ENCODE peak calls at places on chromosomes 12 and 14, in nine cellular contexts. V is psoas muscle; G is Panc1; Q is CD8-positive, alpha-beta T cell; C is body of pancreas; U is foreskin keratinocyte; F is pancreas; Y is DND-41; J is right lobe of liver. H is an unnamed sample.
A peak's percentile ranks its signal among the peaks of the same experiment; 100 is the strongest.

GRCh38 chr14:23602181-23603095 is 23.8 kb upstream of the JPH4 start:
- ATAC-seq in V (no peak), G (no peak), Q (no peak), C (peak; percentile 74), U (no peak), F (peak; percentile 74), Y (no peak), J (no peak), H (no peak)

GRCh38 chr14:42508209-42508946 is 901.7 kb downstream of the LRFN5 start:
- ATAC-seq in V (no peak), G (no peak), Q (no peak), C (no peak), U (no peak), F (no peak), Y (no peak), J (no peak), H (no peak)

GRCh38 chr12:29304388-29304787 is 76.6 kb downstream of the ERGIC2 start:
- ATAC-seq in V (no peak), G (no peak), Q (no peak), C (no peak), U (no peak), F (no peak), Y (no peak), J (no peak), H (no peak)

GRCh38 chr14:58740584-58740983 is 102.8 kb downstream of the DACT1 start:
- ATAC-seq in V (no peak), G (no peak), Q (no peak), C (no peak), U (no peak), F (no peak), Y (no peak), J (no peak), H (no peak)

GRCh38 chr14:34053666-34054065 is 102.8 kb upstream of the EGLN3 start:
- ATAC-seq in V (peak; percentile 66), G (no peak), Q (no peak), C (peak; percentile 35), U (no peak), F (no peak), Y (no peak), J (peak; percentile 34), H (peak; percentile 87)

GRCh38 chr12:72432037-72432604 is 160.0 kb downstream of the TRHDE start:
- ATAC-seq in V (no peak), G (no peak), Q (no peak), C (peak; percentile 88), U (no peak), F (peak; percentile 84), Y (no peak), J (peak; percentile 65), H (no peak)

GRCh38 chr12:41293011-41293410 is 104.9 kb downstream of the PDZRN4 start:
- ATAC-seq in V (no peak), G (no peak), Q (no peak), C (no peak), U (peak; percentile 99), F (no peak), Y (no peak), J (no peak), H (no peak)

GRCh38 chr14:75578786-75579781 is 664 bp downstream of the FLVCR2 start:
- ATAC-seq in V (peak; percentile 67), G (peak; percentile 76), Q (peak; percentile 27), C (peak; percentile 47), U (no peak), F (peak; percentile 41), Y (no peak), J (peak; percentile 32), H (peak; percentile 65)

GRCh38 chr12:4434721-4435425 is 10.7 kb downstream of the FGF6 start:
- ATAC-seq in V (no peak), G (no peak), Q (no peak), C (no peak), U (no peak), F (no peak), Y (peak; percentile 81), J (no peak), H (no peak)

GRCh38 chr14:71856199-71856919 is 75.9 kb upstream of the RGS6 start:
- ATAC-seq in V (no peak), G (no peak), Q (no peak), C (no peak), U (no peak), F (no peak), Y (peak; percentile 71), J (no peak), H (no peak)

GRCh38 chr12:62865860-62866407 is 69.0 kb downstream of the PPM1H start:
- ATAC-seq in V (peak; percentile 15), G (no peak), Q (no peak), C (no peak), U (no peak), F (no peak), Y (no peak), J (no peak), H (no peak)

GRCh38 chr12:98894412-98895085 is 249.5 kb downstream of the APAF1 start:
- ATAC-seq in V (no peak), G (no peak), Q (no peak), C (no peak), U (peak; percentile 55), F (no peak), Y (no peak), J (no peak), H (no peak)

GRCh38 chr12:25959069-25959961 is 833 bp downstream of the RASSF8 start:
- ATAC-seq in V (peak; percentile 84), G (peak; percentile 67), Q (no peak), C (peak; percentile 52), U (peak; percentile 57), F (peak; percentile 39), Y (no peak), J (peak; percentile 64), H (peak; percentile 51)

GRCh38 chr14:77022219-77022852 is 6.2 kb downstream of the IRF2BPL start:
- ATAC-seq in V (no peak), G (no peak), Q (no peak), C (no peak), U (peak; percentile 11), F (no peak), Y (no peak), J (no peak), H (no peak)

GRCh38 chr14:67538501-67538900 is 5.4 kb downstream of the PLEKHH1 start:
- ATAC-seq in V (peak; percentile 64), G (no peak), Q (no peak), C (no peak), U (peak; percentile 18), F (no peak), Y (no peak), J (no peak), H (no peak)

GRCh38 chr14:89214221-89214965 is 202.6 kb downstream of the FOXN3 start:
- ATAC-seq in V (peak; percentile 93), G (peak; percentile 56), Q (no peak), C (peak; percentile 100), U (peak; percentile 69), F (peak; percentile 99), Y (no peak), J (peak; percentile 99), H (peak; percentile 71)
- H3K27ac ChIP-seq in V (no peak overlapping the region), G (no peak overlapping the region), Q (no peak overlapping the region), C (peak overlapping the region; percentile 62), U (no peak overlapping the region), F (peak overlapping the region; percentile 66), Y (no peak overlapping the region), J (no peak overlapping the region), H (no peak overlapping the region)

GRCh38 chr12:53737494-53737808 is 10.2 kb upstream of the CALCOCO1 start:
- ATAC-seq in V (no peak), G (no peak), Q (no peak), C (no peak), U (no peak), F (no peak), Y (no peak), J (no peak), H (no peak)

GRCh38 chr12:53737951-53738833 is 10.9 kb upstream of the CALCOCO1 start:
- ATAC-seq in V (no peak), G (peak; percentile 48), Q (peak; percentile 72), C (no peak), U (peak; percentile 39), F (no peak), Y (no peak), J (peak; percentile 42), H (no peak)

GRCh38 chr12:53738834-53739284 is 11.6 kb upstream of the CALCOCO1 start:
- ATAC-seq in V (no peak), G (no peak), Q (peak; percentile 56), C (no peak), U (no peak), F (no peak), Y (no peak), J (no peak), H (no peak)

GRCh38 chr12:53739285-53740129 is 12.3 kb upstream of the CALCOCO1 start:
- ATAC-seq in V (no peak), G (no peak), Q (peak; percentile 17), C (no peak), U (no peak), F (no peak), Y (no peak), J (no peak), H (no peak)

GRCh38 chr12:53740130-53740491 is 11.7 kb downstream of the CISTR start:
- ATAC-seq in V (no peak), G (no peak), Q (no peak), C (no peak), U (no peak), F (no peak), Y (no peak), J (no peak), H (no peak)
- H3K27me3 ChIP-seq in V (no peaks in the 10 kb centered on the region), G (peaks cover 4% of the 10 kb centered on the region), Q (peaks cover 17% of the 10 kb centered on the region), C (no peaks in the 10 kb centered on the region), U (peaks cover 63% of the 10 kb centered on the region), F (peaks cover 5% of the 10 kb centered on the region), Y (peaks cover 38% of the 10 kb centered on the region), J (peaks cover 10% of the 10 kb centered on the region), H (peaks cover 94% of the 10 kb centered on the region)

GRCh38 chr14:64841121-64841611 is 38.5 kb downstream of the SPTB start:
- ATAC-seq in V (peak; percentile 82), G (peak; percentile 45), Q (no peak), C (no peak), U (peak; percentile 86), F (no peak), Y (no peak), J (no peak), H (no peak)
- H3K27ac ChIP-seq in V (peak overlapping the region; percentile 96), G (no peak overlapping the region), Q (no peak overlapping the region), C (no peak overlapping the region), U (no peak overlapping the region), F (no peak overlapping the region), Y (no peak overlapping the region), J (no peak overlapping the region), H (no peak overlapping the region)

GRCh38 chr12:115093261-115093660 is 409.3 kb upstream of the TBX3 start:
- ATAC-seq in V (no peak), G (no peak), Q (no peak), C (no peak), U (no peak), F (no peak), Y (no peak), J (no peak), H (no peak)

GRCh38 chr12:115095073-115095748 is 411.2 kb upstream of the TBX3 start:
- ATAC-seq in V (no peak), G (no peak), Q (no peak), C (no peak), U (no peak), F (no peak), Y (no peak), J (peak; percentile 74), H (no peak)

GRCh38 chr12:115097406-115097805 is 413.4 kb upstream of the TBX3 start:
- ATAC-seq in V (no peak), G (no peak), Q (no peak), C (no peak), U (no peak), F (no peak), Y (no peak), J (no peak), H (no peak)

GRCh38 chr12:115094163-115094816 is 410.3 kb upstream of the TBX3 start:
- ATAC-seq in V (no peak), G (no peak), Q (no peak), C (peak; percentile 21), U (no peak), F (peak; percentile 48), Y (no peak), J (peak; percentile 76), H (no peak)

GRCh38 chr12:115096673-115097349 is 412.8 kb upstream of the TBX3 start:
- ATAC-seq in V (peak; percentile 56), G (no peak), Q (no peak), C (peak; percentile 42), U (no peak), F (no peak), Y (no peak), J (no peak), H (no peak)
- H3K27me3 ChIP-seq in V (no peaks in the 10 kb centered on the region), G (no peaks in the 10 kb centered on the region), Q (no peaks in the 10 kb centered on the region), C (no peaks in the 10 kb centered on the region), U (no peaks in the 10 kb centered on the region), F (no peaks in the 10 kb centered on the region), Y (no peaks in the 10 kb centered on the region), J (no peaks in the 10 kb centered on the region), H (peaks cover 3% of the 10 kb centered on the region)